ENCODE peak calls at places on chromosomes 5 and 9, in six cellular contexts. N is activated CD4-positive, alpha-beta T cell treated with anti-CD3 and anti-CD28 coated beads for 24 hours; G is ovary; H is CD4-positive, alpha-beta memory T cell; Q is cardiac muscle cell; D is HepG2. O is an unnamed sample.

GRCh38 chr9:84140535-84141101 is 160.0 kb downstream of the RMI1 start:
- DNase-seq in G (no peak), H (peak), D (no peak), Q (peak), N (no peak), O (no peak)

GRCh38 chr9:133144887-133145466 is 18.7 kb downstream of the GBGT1 start:
- DNase-seq in N (no peak), D (no peak), H (no peak), G (no peak), Q (no peak), O (no peak)

GRCh38 chr9:137788561-137789294 is 88.9 kb upstream of the CACNA1B start:
- DNase-seq in H (no peak), D (no peak), Q (no peak), G (peak), N (no peak), O (no peak)

GRCh38 chr5:103389846-103390245 is 131.3 kb downstream of the MACIR start:
- DNase-seq in N (no peak), D (no peak), Q (no peak), H (no peak), G (no peak), O (no peak)

GRCh38 chr9:105737205-105737604 is 42.9 kb downstream of the TMEM38B start:
- DNase-seq in G (no peak), Q (no peak), D (peak), N (no peak), H (no peak), O (no peak)

GRCh38 chr5:1152771-1153282 is 41.0 kb upstream of the SLC12A7 start:
- DNase-seq in G (no peak), Q (no peak), H (no peak), D (no peak), N (no peak), O (no peak)

GRCh38 chr5:95835682-95836405 is 13.3 kb upstream of the GLRX start:
- DNase-seq in D (no peak), Q (no peak), G (no peak), N (no peak), H (peak), O (no peak)

GRCh38 chr5:167743685-167744084 is 547.8 kb upstream of the WWC1 start:
- DNase-seq in H (no peak), D (no peak), N (no peak), G (no peak), Q (no peak), O (no peak)

GRCh38 chr5:73918791-73919221 is 292.8 kb downstream of the ARHGEF28 start:
- DNase-seq in N (no peak), H (no peak), Q (no peak), D (no peak), G (no peak), O (no peak)

GRCh38 chr5:132422720-132423442 is 53.4 kb downstream of the SLC22A5 start:
- DNase-seq in H (no peak), G (no peak), D (peak), N (no peak), Q (peak), O (peak)

GRCh38 chr9:135644631-135645218 is 5.4 kb upstream of the GLT6D1 start:
- DNase-seq in H (no peak), N (no peak), Q (no peak), G (no peak), D (no peak), O (no peak)

GRCh38 chr9:13534006-13534405 is 254.5 kb upstream of the MPDZ start:
- DNase-seq in Q (no peak), N (no peak), G (no peak), D (no peak), H (no peak), O (no peak)

GRCh38 chr9:99211746-99212145 is 10.0 kb downstream of the ALG2 start:
- DNase-seq in G (no peak), D (peak), N (no peak), H (no peak), Q (no peak), O (peak)

GRCh38 chr5:149237662-149238061 is 34.0 kb upstream of the AFAP1L1 start:
- DNase-seq in Q (no peak), H (no peak), G (no peak), N (no peak), D (no peak), O (no peak)

GRCh38 chr5:3304346-3304745 is 291.3 kb upstream of the IRX1 start:
- DNase-seq in N (no peak), D (no peak), H (no peak), Q (no peak), G (no peak), O (no peak)

GRCh38 chr5:59081693-59082092 is 498.8 kb downstream of the RAB3C start:
- DNase-seq in G (no peak), D (no peak), H (no peak), N (no peak), Q (no peak), O (no peak)

GRCh38 chr5:6490693-6491092 is 42.0 kb downstream of the UBE2QL1 start:
- DNase-seq in G (no peak), H (no peak), D (no peak), N (no peak), Q (no peak), O (no peak)

GRCh38 chr5:145293716-145294115 is 541.4 kb downstream of the PRELID2 start:
- DNase-seq in H (no peak), Q (no peak), D (no peak), N (no peak), G (no peak), O (no peak)

GRCh38 chr9:89476546-89476945 is 21.4 kb downstream of the SEMA4D start:
- DNase-seq in G (no peak), D (no peak), Q (no peak), H (no peak), N (no peak), O (no peak)

GRCh38 chr5:106680330-106680729 is 990.4 kb downstream of the EFNA5 start:
- DNase-seq in G (no peak), D (no peak), Q (no peak), H (no peak), N (no peak), O (peak)

GRCh38 chr9:125049212-125049611 is 94.1 kb downstream of the SCAI start:
- DNase-seq in N (no peak), D (no peak), H (no peak), Q (no peak), G (no peak), O (no peak)

GRCh38 chr9:87387351-87388055 is 110.2 kb upstream of the DAPK1 start:
- DNase-seq in D (no peak), N (no peak), H (no peak), G (no peak), Q (no peak), O (no peak)

GRCh38 chr5:60366489-60366888 is 333.5 kb downstream of the DEPDC1B start:
- DNase-seq in N (no peak), H (no peak), D (no peak), Q (no peak), G (no peak), O (no peak)

GRCh38 chr5:139470821-139471300 is at the start of gene SMIM33:
- DNase-seq in Q (no peak), D (no peak), H (peak), G (no peak), N (no peak), O (no peak)

GRCh38 chr5:59893061-59893435 is 478 bp downstream of the PDE4D start:
- DNase-seq in H (no peak), Q (peak), N (no peak), G (no peak), D (no peak), O (no peak)

GRCh38 chr5:1214163-1214935 is 10.8 kb upstream of the SLC6A18 start:
- DNase-seq in D (no peak), Q (no peak), N (no peak), G (no peak), H (no peak), O (no peak)

GRCh38 chr9:78386746-78387145 is 89.8 kb downstream of the PSAT1 start:
- DNase-seq in Q (no peak), G (no peak), D (no peak), H (no peak), N (no peak), O (no peak)

GRCh38 chr9:104866186-104866585 is 61.8 kb downstream of the ABCA1 start:
- DNase-seq in H (no peak), Q (no peak), N (no peak), G (no peak), D (no peak), O (no peak)

GRCh38 chr5:38650540-38651275 is 94.3 kb upstream of the LIFR start:
- DNase-seq in H (no peak), G (no peak), N (no peak), D (no peak), Q (no peak), O (no peak)

GRCh38 chr5:143316844-143317631 is 86.4 kb downstream of the NR3C1 start:
- DNase-seq in G (no peak), H (no peak), D (no peak), Q (no peak), N (no peak), O (no peak)

GRCh38 chr9:89425921-89426388 is 72.0 kb downstream of the SEMA4D start:
- DNase-seq in Q (no peak), H (no peak), D (no peak), G (no peak), N (no peak), O (no peak)

GRCh38 chr9:127177221-127177620 is 54.8 kb upstream of the ANGPTL2 start:
- DNase-seq in G (peak), H (no peak), Q (no peak), D (no peak), N (no peak), O (no peak)

GRCh38 chr5:66814146-66814991 is 218.2 kb downstream of the MAST4 start:
- DNase-seq in Q (peak), N (peak), H (peak), D (peak), G (no peak), O (peak)

GRCh38 chr5:171525086-171525485 is 105.6 kb downstream of the FGF18 start:
- DNase-seq in D (no peak), H (no peak), Q (no peak), G (no peak), N (no peak), O (no peak)

GRCh38 chr5:130692766-130693165 is 472.3 kb downstream of the HINT1 start:
- DNase-seq in H (no peak), G (no peak), D (no peak), Q (peak), N (no peak), O (no peak)

GRCh38 chr9:116687074-116687761 is at the start of gene TRIM32:
- DNase-seq in Q (peak), D (peak), N (peak), G (peak), H (peak), O (peak)

GRCh38 chr5:21391506-21391905 is 1403.5 kb upstream of the CDH18 start:
- DNase-seq in H (no peak), D (peak), Q (no peak), N (no peak), G (no peak), O (peak)

GRCh38 chr9:128082173-128082572 is 14.1 kb downstream of the SLC25A25 start:
- DNase-seq in Q (no peak), N (no peak), H (no peak), G (no peak), D (no peak), O (no peak)

O was measured in NAMALWA.